ENCODE peak calls at places on chromosomes 7 and 10, in four cellular contexts. One of them, this sample, is unnamed.

GRCh38 chr10:98193030-98193429 is 58.6 kb downstream of the R3HCC1L start:
- DNase-seq in CD4-positive, CD25-positive, alpha-beta regulatory T cell: no peak
- DNase-seq in dorsolateral prefrontal cortex: no peak
- DNase-seq in CD4-positive, alpha-beta memory T cell: no peak
- DNase-seq in this sample: no peak

GRCh38 chr7:110531186-110531585 is 559.7 kb upstream of the LRRN3 start:
- DNase-seq in CD4-positive, CD25-positive, alpha-beta regulatory T cell: no peak
- DNase-seq in dorsolateral prefrontal cortex: no peak
- DNase-seq in CD4-positive, alpha-beta memory T cell: no peak
- DNase-seq in this sample: no peak

GRCh38 chr10:17354781-17355180 is 99.6 kb downstream of the ST8SIA6 start:
- DNase-seq in CD4-positive, CD25-positive, alpha-beta regulatory T cell: no peak
- DNase-seq in dorsolateral prefrontal cortex: no peak
- DNase-seq in CD4-positive, alpha-beta memory T cell: no peak
- DNase-seq in this sample: peak

GRCh38 chr10:33600381-33600780 is 265.9 kb upstream of the NRP1 start:
- DNase-seq in CD4-positive, CD25-positive, alpha-beta regulatory T cell: no peak
- DNase-seq in dorsolateral prefrontal cortex: no peak
- DNase-seq in CD4-positive, alpha-beta memory T cell: no peak
- DNase-seq in this sample: no peak

GRCh38 chr7:114539575-114539974 is 125.0 kb downstream of the FOXP2 start:
- DNase-seq in CD4-positive, CD25-positive, alpha-beta regulatory T cell: no peak
- DNase-seq in dorsolateral prefrontal cortex: no peak
- DNase-seq in CD4-positive, alpha-beta memory T cell: no peak
- DNase-seq in this sample: no peak

GRCh38 chr10:52443419-52444388 is 129.6 kb downstream of the DKK1 start:
- DNase-seq in CD4-positive, CD25-positive, alpha-beta regulatory T cell: no peak
- DNase-seq in dorsolateral prefrontal cortex: no peak
- DNase-seq in CD4-positive, alpha-beta memory T cell: no peak
- DNase-seq in this sample: peak

GRCh38 chr10:3287566-3288445 is 115.2 kb upstream of the PITRM1 start:
- DNase-seq in CD4-positive, CD25-positive, alpha-beta regulatory T cell: no peak
- DNase-seq in dorsolateral prefrontal cortex: no peak
- DNase-seq in CD4-positive, alpha-beta memory T cell: no peak
- DNase-seq in this sample: no peak

GRCh38 chr10:128178319-128178937 is 52.2 kb upstream of the MKI67 start:
- DNase-seq in CD4-positive, CD25-positive, alpha-beta regulatory T cell: peak
- DNase-seq in dorsolateral prefrontal cortex: no peak
- DNase-seq in CD4-positive, alpha-beta memory T cell: peak
- DNase-seq in this sample: no peak

GRCh38 chr7:113062499-113062898 is 24.1 kb downstream of the GPR85 start:
- DNase-seq in CD4-positive, CD25-positive, alpha-beta regulatory T cell: no peak
- DNase-seq in dorsolateral prefrontal cortex: no peak
- DNase-seq in CD4-positive, alpha-beta memory T cell: no peak
- DNase-seq in this sample: no peak

GRCh38 chr7:140033779-140034363 is 28.9 kb downstream of the PARP12 start:
- DNase-seq in CD4-positive, CD25-positive, alpha-beta regulatory T cell: no peak
- DNase-seq in dorsolateral prefrontal cortex: no peak
- DNase-seq in CD4-positive, alpha-beta memory T cell: no peak
- DNase-seq in this sample: no peak

GRCh38 chr7:20737840-20738448 is 48.7 kb downstream of the SP8 start:
- DNase-seq in CD4-positive, CD25-positive, alpha-beta regulatory T cell: no peak
- DNase-seq in dorsolateral prefrontal cortex: no peak
- DNase-seq in CD4-positive, alpha-beta memory T cell: no peak
- DNase-seq in this sample: no peak
- H3K4me3 ChIP-seq in CD4-positive, CD25-positive, alpha-beta regulatory T cell: no peak
- H3K4me3 ChIP-seq in dorsolateral prefrontal cortex: no peak
- H3K4me3 ChIP-seq in CD4-positive, alpha-beta memory T cell: no peak
- H3K4me3 ChIP-seq in this sample: no peak

GRCh38 chr10:75592888-75593643 is 161.6 kb downstream of the LRMDA start:
- DNase-seq in CD4-positive, CD25-positive, alpha-beta regulatory T cell: no peak
- DNase-seq in dorsolateral prefrontal cortex: no peak
- DNase-seq in CD4-positive, alpha-beta memory T cell: no peak
- DNase-seq in this sample: no peak
- H3K4me3 ChIP-seq in CD4-positive, CD25-positive, alpha-beta regulatory T cell: no peak
- H3K4me3 ChIP-seq in dorsolateral prefrontal cortex: no peak
- H3K4me3 ChIP-seq in CD4-positive, alpha-beta memory T cell: no peak
- H3K4me3 ChIP-seq in this sample: no peak

DNA sequence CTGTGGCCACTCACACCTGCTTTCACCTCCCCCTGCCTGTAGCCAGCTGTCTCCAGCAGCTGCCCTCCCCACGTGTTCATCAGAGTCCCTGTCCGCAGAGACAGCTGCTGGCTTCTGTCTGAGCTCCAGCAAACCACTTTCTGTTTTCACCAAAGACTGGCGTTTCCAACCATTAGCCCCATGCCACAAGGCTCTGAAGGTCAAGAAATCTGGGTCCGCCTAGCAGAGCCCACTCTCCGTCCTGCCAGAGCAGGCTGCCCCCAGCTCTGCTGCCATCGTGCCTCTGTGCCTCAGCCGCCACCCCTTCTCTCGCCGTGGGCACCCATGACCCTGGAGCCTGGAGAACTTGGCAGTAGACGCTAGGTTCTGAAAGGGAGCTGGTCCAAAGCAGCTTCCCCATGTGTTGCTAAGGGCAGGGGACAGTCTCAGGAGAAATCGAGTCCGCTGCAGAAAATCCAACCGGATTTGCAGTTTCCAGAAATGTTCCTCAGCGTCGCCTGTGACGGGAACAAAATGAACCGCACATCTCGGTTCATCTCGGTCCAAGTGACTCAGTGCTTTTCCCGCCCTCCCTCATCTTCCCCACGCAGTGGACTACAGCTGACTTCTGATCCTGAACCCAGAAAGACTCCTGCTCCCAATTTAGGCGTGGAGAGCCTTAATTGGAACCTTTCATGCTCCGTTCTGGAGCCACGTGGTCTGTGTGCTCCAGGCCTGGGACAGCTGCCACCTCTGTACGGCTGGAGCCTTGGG is 28.0 kb downstream of the TMEM120A start:
- DNase-seq in CD4-positive, CD25-positive, alpha-beta regulatory T cell: no peak
- DNase-seq in dorsolateral prefrontal cortex: no peak
- DNase-seq in CD4-positive, alpha-beta memory T cell: no peak
- DNase-seq in this sample: peak
- H3K4me3 ChIP-seq in CD4-positive, CD25-positive, alpha-beta regulatory T cell: no peak
- H3K4me3 ChIP-seq in dorsolateral prefrontal cortex: peak
- H3K4me3 ChIP-seq in CD4-positive, alpha-beta memory T cell: no peak
- H3K4me3 ChIP-seq in this sample: no peak

GRCh38 chr7:123351506-123352225 is 151.9 kb upstream of the SLC13A1 start:
- DNase-seq in CD4-positive, CD25-positive, alpha-beta regulatory T cell: no peak
- DNase-seq in dorsolateral prefrontal cortex: no peak
- DNase-seq in CD4-positive, alpha-beta memory T cell: no peak
- DNase-seq in this sample: no peak

GRCh38 chr7:123351027-123351426 is 151.3 kb upstream of the SLC13A1 start:
- DNase-seq in CD4-positive, CD25-positive, alpha-beta regulatory T cell: no peak
- DNase-seq in dorsolateral prefrontal cortex: no peak
- DNase-seq in CD4-positive, alpha-beta memory T cell: no peak
- DNase-seq in this sample: no peak

GRCh38 chr7:123352957-123353356 is 153.2 kb upstream of the SLC13A1 start:
- DNase-seq in CD4-positive, CD25-positive, alpha-beta regulatory T cell: no peak
- DNase-seq in dorsolateral prefrontal cortex: no peak
- DNase-seq in CD4-positive, alpha-beta memory T cell: no peak
- DNase-seq in this sample: peak

GRCh38 chr7:123352226-123352550 is 152.4 kb upstream of the SLC13A1 start:
- DNase-seq in CD4-positive, CD25-positive, alpha-beta regulatory T cell: no peak
- DNase-seq in dorsolateral prefrontal cortex: peak
- DNase-seq in CD4-positive, alpha-beta memory T cell: no peak
- DNase-seq in this sample: no peak

GRCh38 chr7:123355576-123356195 is 155.9 kb upstream of the SLC13A1 start:
- DNase-seq in CD4-positive, CD25-positive, alpha-beta regulatory T cell: no peak
- DNase-seq in dorsolateral prefrontal cortex: no peak
- DNase-seq in CD4-positive, alpha-beta memory T cell: no peak
- DNase-seq in this sample: no peak
- H3K4me3 ChIP-seq in CD4-positive, CD25-positive, alpha-beta regulatory T cell: no peak
- H3K4me3 ChIP-seq in dorsolateral prefrontal cortex: no peak
- H3K4me3 ChIP-seq in CD4-positive, alpha-beta memory T cell: no peak
- H3K4me3 ChIP-seq in this sample: no peak

GRCh38 chr10:62049815-62050626 is 148.5 kb downstream of the ARID5B start:
- DNase-seq in CD4-positive, CD25-positive, alpha-beta regulatory T cell: peak
- DNase-seq in dorsolateral prefrontal cortex: no peak
- DNase-seq in CD4-positive, alpha-beta memory T cell: peak
- DNase-seq in this sample: no peak
- H3K4me3 ChIP-seq in CD4-positive, CD25-positive, alpha-beta regulatory T cell: peak
- H3K4me3 ChIP-seq in dorsolateral prefrontal cortex: peak
- H3K4me3 ChIP-seq in CD4-positive, alpha-beta memory T cell: peak
- H3K4me3 ChIP-seq in this sample: peak

GRCh38 chr7:157502701-157503111 is 165.9 kb downstream of the DNAJB6 start:
- DNase-seq in CD4-positive, CD25-positive, alpha-beta regulatory T cell: peak
- DNase-seq in dorsolateral prefrontal cortex: no peak
- DNase-seq in CD4-positive, alpha-beta memory T cell: peak
- DNase-seq in this sample: no peak
- H3K4me3 ChIP-seq in CD4-positive, CD25-positive, alpha-beta regulatory T cell: peak
- H3K4me3 ChIP-seq in dorsolateral prefrontal cortex: no peak
- H3K4me3 ChIP-seq in CD4-positive, alpha-beta memory T cell: peak
- H3K4me3 ChIP-seq in this sample: no peak

DNA sequence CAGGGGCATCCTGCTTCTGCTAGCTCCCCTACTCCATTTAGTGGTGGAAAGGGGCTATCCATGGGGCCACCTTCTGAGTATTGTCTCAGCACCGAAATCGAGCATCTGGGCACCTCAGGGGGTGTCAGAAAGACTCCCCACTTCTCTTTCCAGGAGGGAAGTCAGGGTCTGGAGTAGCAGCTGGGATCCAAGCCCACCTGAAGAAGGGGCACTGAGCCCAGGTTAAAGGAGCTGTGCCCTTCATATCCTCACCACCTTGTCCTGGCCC is 2.6 kb downstream of the FLNC start:
- DNase-seq in CD4-positive, CD25-positive, alpha-beta regulatory T cell: no peak
- DNase-seq in dorsolateral prefrontal cortex: no peak
- DNase-seq in CD4-positive, alpha-beta memory T cell: no peak
- DNase-seq in this sample: no peak
- H3K4me3 ChIP-seq in CD4-positive, CD25-positive, alpha-beta regulatory T cell: no peak
- H3K4me3 ChIP-seq in dorsolateral prefrontal cortex: peak
- H3K4me3 ChIP-seq in CD4-positive, alpha-beta memory T cell: no peak
- H3K4me3 ChIP-seq in this sample: peak

This sample was measured in skeletal muscle cell.